ENCODE peak calls at places on chromosomes 6 and 20, in six cellular contexts. B is GM23248, Q is SK-N-SH, Z is GM23338, M is HCT116, Y is hepatocyte. P is an unnamed sample.

GRCh38 chr6:68235192-68235812 is 399.8 kb upstream of the ADGRB3 start:
- DNase-seq in B (no peak), Q (no peak), Z (no peak), M (no peak), Y (no peak), P (no peak)

GRCh38 chr20:63693079-63693974 is 3.1 kb upstream of the TNFRSF6B start:
- DNase-seq in B (no peak), Q (no peak), Z (no peak), M (no peak), Y (no peak), P (no peak)

GRCh38 chr20:38645318-38645717 is 43.7 kb downstream of the ARHGAP40 start:
- DNase-seq in B (no peak), Q (no peak), Z (no peak), M (no peak), Y (no peak), P (no peak)

GRCh38 chr20:44151621-44152416 is 35.2 kb downstream of the JPH2 start:
- DNase-seq in B (no peak), Q (no peak), Z (no peak), M (peak; percentile 51), Y (peak; percentile 38), P (no peak)

GRCh38 chr20:11891081-11891826 is 26.4 kb upstream of the BTBD3 start:
- DNase-seq in B (peak; percentile 78), Q (peak; percentile 78), Z (peak; percentile 60), M (no peak), Y (peak; percentile 81), P (peak; percentile 84)

GRCh38 chr20:20632644-20633043 is 79.8 kb downstream of the RALGAPA2 start:
- DNase-seq in B (no peak), Q (no peak), Z (no peak), M (no peak), Y (no peak), P (no peak)

GRCh38 chr6:156601821-156602301 is 175.3 kb upstream of the ARID1B start:
- DNase-seq in B (no peak), Q (no peak), Z (no peak), M (no peak), Y (no peak), P (no peak)

GRCh38 chr20:32477594-32478512 is 107.3 kb downstream of the NOL4L start:
- DNase-seq in B (peak; percentile 30), Q (peak; percentile 29), Z (no peak), M (no peak), Y (peak; percentile 48), P (no peak)

GRCh38 chr6:30922447-30922852 is 8.4 kb downstream of the VARS2 start:
- DNase-seq in B (no peak), Q (no peak), Z (no peak), M (no peak), Y (no peak), P (no peak)

GRCh38 chr6:157860505-157860991 is 37.5 kb downstream of the SNX9 start:
- DNase-seq in B (no peak), Q (no peak), Z (no peak), M (no peak), Y (no peak), P (no peak)

GRCh38 chr6:24313477-24314141 is 44.2 kb downstream of the DCDC2 start:
- DNase-seq in B (peak; percentile 67), Q (no peak), Z (peak; percentile 66), M (no peak), Y (peak; percentile 36), P (peak; percentile 6)

GRCh38 chr6:32785781-32786533 is 22.6 kb upstream of the HLA-DQB2 start:
- DNase-seq in B (peak; percentile 63), Q (peak; percentile 37), Z (peak; percentile 83), M (peak; percentile 64), Y (peak; percentile 82), P (peak; percentile 75)

GRCh38 chr20:64139200-64140081 is 24.8 kb upstream of the MYT1 start:
- DNase-seq in B (no peak), Q (peak; percentile 25), Z (no peak), M (no peak), Y (no peak), P (no peak)

GRCh38 chr6:50924758-50925157 is 106.1 kb downstream of the TFAP2B start:
- DNase-seq in B (no peak), Q (no peak), Z (no peak), M (no peak), Y (no peak), P (no peak)

GRCh38 chr6:168354338-168354737 is 34.8 kb upstream of the DACT2 start:
- DNase-seq in B (no peak), Q (no peak), Z (no peak), M (no peak), Y (no peak), P (no peak)

GRCh38 chr6:98942263-98942803 is 5.4 kb downstream of the FBXL4 start:
- DNase-seq in B (no peak), Q (no peak), Z (peak; percentile 68), M (no peak), Y (no peak), P (no peak)

GRCh38 chr20:18331694-18332093 is 43.4 kb downstream of the ZNF133 start:
- DNase-seq in B (no peak), Q (no peak), Z (no peak), M (no peak), Y (no peak), P (no peak)

GRCh38 chr6:56361812-56362211 is 114.4 kb upstream of the COL21A1 start:
- DNase-seq in B (no peak), Q (no peak), Z (no peak), M (no peak), Y (no peak), P (no peak)

GRCh38 chr6:131041814-131042213 is 21.2 kb downstream of the EPB41L2 start:
- DNase-seq in B (peak; percentile 44), Q (no peak), Z (no peak), M (no peak), Y (no peak), P (no peak)

GRCh38 chr20:1299522-1299921 is 29.4 kb downstream of the SDCBP2 start:
- DNase-seq in B (no peak), Q (peak; percentile 67), Z (peak; percentile 73), M (peak; percentile 37), Y (no peak), P (peak; percentile 45)

GRCh38 chr6:65000815-65001214 is 706.2 kb downstream of the EYS start:
- DNase-seq in B (no peak), Q (no peak), Z (no peak), M (no peak), Y (no peak), P (no peak)

GRCh38 chr6:147177286-147177685 is 26.9 kb upstream of the STXBP5 start:
- DNase-seq in B (no peak), Q (no peak), Z (no peak), M (no peak), Y (no peak), P (no peak)

GRCh38 chr6:145015739-145016558 is 719.4 kb downstream of the EPM2A start:
- DNase-seq in B (peak; percentile 95), Q (no peak), Z (no peak), M (peak; percentile 86), Y (peak; percentile 58), P (no peak)

GRCh38 chr6:131231103-131231502 is 95.8 kb downstream of the AKAP7 start:
- DNase-seq in B (peak; percentile 13), Q (no peak), Z (no peak), M (no peak), Y (no peak), P (no peak)

GRCh38 chr6:66522864-66523263 is 815.8 kb upstream of the EYS start:
- DNase-seq in B (no peak), Q (no peak), Z (no peak), M (no peak), Y (no peak), P (no peak)
- TF ChIP-seq EZH2phosphoT487 in B (no peak), Q (no peak), Z (no peak), M (no peak), Y (no peak), P (no peak)

DNA sequence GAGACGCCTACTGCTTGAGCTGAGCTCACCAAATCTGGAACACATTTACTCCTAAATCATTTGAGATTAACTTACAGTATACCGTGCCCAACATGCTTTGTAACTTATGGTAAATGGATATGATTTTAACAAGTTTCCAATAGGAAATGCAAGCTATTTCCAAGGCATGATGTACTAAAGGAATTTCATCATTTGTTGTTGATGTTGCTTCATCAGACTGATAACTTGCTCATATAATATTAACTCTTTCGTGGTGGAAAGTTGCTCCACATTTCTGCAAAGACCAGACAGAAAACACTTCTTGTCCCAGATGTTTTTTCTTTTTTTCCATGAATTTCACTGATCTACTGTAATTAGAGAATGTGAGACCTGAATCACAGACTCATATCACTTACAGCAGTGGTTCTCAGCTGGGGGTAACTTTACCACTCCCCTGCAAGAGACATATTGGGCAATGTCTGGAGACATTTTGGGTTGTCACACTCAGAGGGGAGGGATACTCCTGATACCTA is 116.6 kb upstream of the TRAF3IP2 start:
- DNase-seq in B (peak; percentile 75), Q (no peak), Z (no peak), M (no peak), Y (no peak), P (no peak)
- H3K79me2 ChIP-seq in B (peaks cover 67% of the 10 kb centered on the region), Q (no peaks in the 10 kb centered on the region), Z (peaks cover 12% of the 10 kb centered on the region), M (no peaks in the 10 kb centered on the region), Y (no peaks in the 10 kb centered on the region), P (peaks cover 25% of the 10 kb centered on the region)

GRCh38 chr6:16002332-16003196 is 126.3 kb upstream of the MYLIP start:
- DNase-seq in B (no peak), Q (no peak), Z (no peak), M (no peak), Y (no peak), P (no peak)
- H2AFZ ChIP-seq in B (no peak overlapping the region), Q (no peak overlapping the region), Z (no peak overlapping the region), M (no peak overlapping the region), Y (no peak overlapping the region), P (no peak overlapping the region)

GRCh38 chr20:59421920-59422637 is 121.7 kb downstream of the EDN3 start:
- DNase-seq in B (no peak), Q (no peak), Z (no peak), M (no peak), Y (no peak), P (no peak)
- TF ChIP-seq EZH2phosphoT487 in B (no peak), Q (no peak), Z (no peak), M (no peak), Y (no peak), P (no peak)

DNA sequence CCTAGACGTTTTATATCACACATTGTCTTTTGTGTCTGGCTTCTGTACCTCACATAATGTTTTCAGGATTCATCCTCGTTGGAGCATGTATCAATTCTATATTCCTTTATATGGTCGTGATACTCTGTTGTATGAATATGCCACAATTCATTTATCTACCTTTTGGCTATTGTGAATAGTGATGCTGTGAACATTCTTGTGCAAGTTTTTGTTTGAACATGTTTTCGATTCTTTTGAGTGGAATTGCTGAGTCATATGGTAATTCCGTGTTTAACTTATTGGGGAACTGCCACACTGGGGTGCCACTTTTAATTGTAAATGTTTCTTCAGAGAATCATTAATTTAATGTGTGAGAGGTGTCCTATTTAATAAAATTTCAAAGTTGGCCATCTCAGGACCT is 101.2 kb downstream of the SLC35B3 start:
- DNase-seq in B (no peak), Q (no peak), Z (no peak), M (no peak), Y (no peak), P (no peak)
- H3K79me2 ChIP-seq in B (no peaks in the 10 kb centered on the region), Q (no peaks in the 10 kb centered on the region), Z (no peaks in the 10 kb centered on the region), M (no peaks in the 10 kb centered on the region), Y (no peaks in the 10 kb centered on the region), P (no peaks in the 10 kb centered on the region)

GRCh38 chr6:35475573-35475972 is 7.4 kb downstream of the RPL10A start:
- DNase-seq in B (no peak), Q (no peak), Z (no peak), M (no peak), Y (no peak), P (no peak)
- H2AFZ ChIP-seq in B (no peak overlapping the region), Q (no peak overlapping the region), Z (no peak overlapping the region), M (no peak overlapping the region), Y (no peak overlapping the region), P (no peak overlapping the region)

P was measured in neural progenitor cell.